ENCODE peak calls at places on chromosomes 5 and 9, in ten cellular contexts. R, P, H, F, A, N, M, S, Y and T are unnamed samples.

GRCh38 chr9:137397675-137398423 is 25.1 kb downstream of the EXD3 start:
- DNase-seq in A (no peak), R (no peak), N (no peak), Y (no peak), F (no peak), S (no peak), P (no peak), M (no peak), H (no peak), T (no peak)

GRCh38 chr5:141942185-141942857 is 15.7 kb downstream of the PCDH12 start:
- DNase-seq in P (no peak), Y (no peak), A (no peak), N (no peak), H (no peak), S (no peak), F (no peak), R (no peak), M (no peak), T (no peak)

GRCh38 chr9:135612437-135612836 is 26.9 kb downstream of the GLT6D1 start:
- DNase-seq in N (no peak), A (no peak), S (no peak), P (no peak), M (no peak), Y (no peak), R (no peak), F (no peak), H (no peak), T (no peak)

GRCh38 chr9:133506653-133507038 is 18.1 kb downstream of the MYMK start:
- DNase-seq in P (no peak), S (peak), R (no peak), F (no peak), Y (no peak), M (no peak), H (no peak), A (no peak), N (no peak), T (no peak)

GRCh38 chr5:112366987-112367386 is 52.1 kb downstream of the EPB41L4A start:
- DNase-seq in N (no peak), A (no peak), P (no peak), M (no peak), S (no peak), R (no peak), Y (no peak), H (no peak), F (no peak), T (peak)

GRCh38 chr9:37952731-37953130 is 48.8 kb upstream of the SLC25A51 start:
- DNase-seq in M (no peak), Y (no peak), H (no peak), F (no peak), P (no peak), A (no peak), R (no peak), S (peak), N (no peak), T (no peak)

GRCh38 chr5:141529002-141529401 is 40.1 kb downstream of the PCDHGC5 start:
- DNase-seq in Y (no peak), S (no peak), H (no peak), N (no peak), M (no peak), A (no peak), R (no peak), F (no peak), P (no peak), T (peak)

GRCh38 chr5:138352722-138353549 is 451 bp downstream of the KDM3B start:
- DNase-seq in S (no peak), R (peak), P (peak), Y (peak), H (peak), F (peak), A (peak), N (peak), M (peak), T (peak)

GRCh38 chr9:94971378-94972131 is 245.1 kb downstream of the AOPEP start:
- DNase-seq in P (no peak), N (no peak), H (no peak), Y (no peak), M (no peak), S (peak), A (no peak), R (no peak), F (no peak), T (no peak)

GRCh38 chr5:135229122-135229521 is 169.9 kb downstream of the MACROH2A1 start:
- DNase-seq in N (no peak), P (no peak), S (no peak), H (no peak), F (no peak), Y (no peak), R (no peak), A (no peak), M (no peak), T (no peak)

GRCh38 chr5:140118294-140118936 is 4.5 kb downstream of the PURA start:
- DNase-seq in A (no peak), F (peak), R (no peak), H (no peak), N (no peak), S (no peak), Y (no peak), P (no peak), M (no peak), T (no peak)